ENCODE peak calls at places on chromosomes 7 and 10, in nine cellular contexts. One of them, this sample, is unnamed.

GRCh38 chr7:3991771-3992231 is 690.3 kb upstream of the FOXK1 start:
- DNase-seq in cardiac fibroblast: no peak
- DNase-seq in MG63: no peak
- DNase-seq in uterus: no peak
- DNase-seq in kidney tubule cell: no peak
- DNase-seq in amniotic epithelial cell: no peak
- DNase-seq in PC-9: no peak
- DNase-seq in GM10248: no peak
- DNase-seq in amygdala: no peak
- DNase-seq in this sample: no peak

GRCh38 chr10:124703778-124704427 is 40.3 kb downstream of the FAM53B start:
- DNase-seq in amygdala: no peak
- DNase-seq in uterus: peak
- DNase-seq in MG63: no peak
- DNase-seq in amniotic epithelial cell: peak
- DNase-seq in kidney tubule cell: no peak
- DNase-seq in PC-9: no peak
- DNase-seq in cardiac fibroblast: peak
- DNase-seq in GM10248: no peak
- DNase-seq in this sample: no peak

GRCh38 chr7:158512042-158512441 is 75.6 kb downstream of the PTPRN2 start:
- DNase-seq in MG63: no peak
- DNase-seq in amygdala: no peak
- DNase-seq in GM10248: no peak
- DNase-seq in cardiac fibroblast: no peak
- DNase-seq in uterus: no peak
- DNase-seq in kidney tubule cell: no peak
- DNase-seq in amniotic epithelial cell: no peak
- DNase-seq in PC-9: no peak
- DNase-seq in this sample: no peak

GRCh38 chr10:55329796-55330195 is 528.8 kb upstream of the PCDH15 start:
- DNase-seq in cardiac fibroblast: no peak
- DNase-seq in uterus: no peak
- DNase-seq in amniotic epithelial cell: no peak
- DNase-seq in GM10248: no peak
- DNase-seq in PC-9: no peak
- DNase-seq in MG63: no peak
- DNase-seq in kidney tubule cell: no peak
- DNase-seq in amygdala: no peak
- DNase-seq in this sample: no peak

GRCh38 chr10:77513783-77514331 is 123.8 kb downstream of the KCNMA1 start:
- DNase-seq in MG63: peak
- DNase-seq in cardiac fibroblast: peak
- DNase-seq in kidney tubule cell: peak
- DNase-seq in amygdala: peak
- DNase-seq in uterus: peak
- DNase-seq in GM10248: no peak
- DNase-seq in PC-9: peak
- DNase-seq in amniotic epithelial cell: peak
- DNase-seq in this sample: peak

GRCh38 chr7:120241973-120242372 is 31.0 kb upstream of the KCND2 start:
- DNase-seq in cardiac fibroblast: no peak
- DNase-seq in amniotic epithelial cell: no peak
- DNase-seq in amygdala: no peak
- DNase-seq in PC-9: no peak
- DNase-seq in uterus: no peak
- DNase-seq in MG63: no peak
- DNase-seq in kidney tubule cell: no peak
- DNase-seq in GM10248: no peak
- DNase-seq in this sample: no peak

GRCh38 chr10:29736325-29737208 is 101.8 kb upstream of the SVIL start:
- DNase-seq in amygdala: no peak
- DNase-seq in uterus: peak
- DNase-seq in PC-9: peak
- DNase-seq in cardiac fibroblast: peak
- DNase-seq in kidney tubule cell: peak
- DNase-seq in amniotic epithelial cell: no peak
- DNase-seq in GM10248: peak
- DNase-seq in MG63: peak
- DNase-seq in this sample: peak

GRCh38 chr10:6255548-6256061 is 52.9 kb downstream of the PFKFB3 start:
- DNase-seq in kidney tubule cell: no peak
- DNase-seq in cardiac fibroblast: no peak
- DNase-seq in GM10248: no peak
- DNase-seq in amygdala: no peak
- DNase-seq in uterus: no peak
- DNase-seq in amniotic epithelial cell: no peak
- DNase-seq in MG63: no peak
- DNase-seq in PC-9: no peak
- DNase-seq in this sample: peak

GRCh38 chr7:142890838-142891485 is 5.4 kb upstream of the TRPV6 start:
- DNase-seq in cardiac fibroblast: no peak
- DNase-seq in amniotic epithelial cell: no peak
- DNase-seq in MG63: no peak
- DNase-seq in GM10248: no peak
- DNase-seq in amygdala: no peak
- DNase-seq in uterus: no peak
- DNase-seq in kidney tubule cell: no peak
- DNase-seq in PC-9: no peak
- DNase-seq in this sample: no peak

This sample was measured in mammary epithelial cell.